ENCODE peak calls at places on chromosomes 1 and 21, in five cellular contexts. B, J, M, T and K are unnamed samples.

GRCh38 chr1:15501208-15502032 is 22.6 kb downstream of the CASP9 start:
- DNase-seq in T (peak), M (peak), B (no peak), J (peak), K (peak)

GRCh38 chr1:2972879-2973575 is 48.2 kb upstream of the ACTRT2 start:
- DNase-seq in T (peak), M (no peak), J (peak), B (no peak), K (no peak)

GRCh38 chr1:24318988-24319863 is at the start of gene GRHL3:
- DNase-seq in M (peak), J (peak), B (no peak), T (no peak), K (no peak)

GRCh38 chr1:41874350-41874749 is 44.4 kb downstream of the HIVEP3 start:
- DNase-seq in M (no peak), J (no peak), T (no peak), B (no peak), K (no peak)

GRCh38 chr1:53276902-53277281 is 38.6 kb upstream of the MAGOH start:
- DNase-seq in B (no peak), J (peak), M (no peak), T (no peak), K (no peak)

GRCh38 chr21:45153358-45154318 is 79.3 kb downstream of the ADARB1 start:
- DNase-seq in J (no peak), T (no peak), B (no peak), M (no peak), K (no peak)

GRCh38 chr1:45266151-45266801 is 59.9 kb upstream of the ZSWIM5 start:
- DNase-seq in B (no peak), T (no peak), M (no peak), J (no peak), K (no peak)

GRCh38 chr1:227926896-227927885 is 20.5 kb downstream of the WNT9A start:
- DNase-seq in M (no peak), B (no peak), T (no peak), J (no peak), K (no peak)

GRCh38 chr1:206953126-206953525 is 6.9 kb upstream of the PIGR start:
- DNase-seq in B (no peak), J (no peak), T (no peak), M (no peak), K (no peak)

GRCh38 chr1:186295980-186296379 is 79.1 kb downstream of the TPR start:
- DNase-seq in M (no peak), J (no peak), T (no peak), B (no peak), K (no peak)

GRCh38 chr1:227885135-227885647 is 62.5 kb downstream of the WNT9A start:
- DNase-seq in T (peak), M (no peak), J (peak), B (no peak), K (no peak)

GRCh38 chr1:110106013-110106941 is 6.0 kb upstream of the UBL4B start:
- DNase-seq in J (peak), T (peak), B (peak), M (peak), K (peak)

GRCh38 chr1:86860020-86860419 is 53.9 kb downstream of the SELENOF start:
- DNase-seq in J (no peak), M (no peak), B (no peak), T (no peak), K (no peak)

GRCh38 chr21:41418956-41419680 is 6.9 kb upstream of the MX1 start:
- DNase-seq in J (no peak), M (no peak), T (no peak), B (no peak), K (no peak)

GRCh38 chr21:41508415-41509205 is 652 bp upstream of the TMPRSS2 start:
- DNase-seq in M (no peak), T (no peak), B (no peak), J (no peak), K (no peak)

GRCh38 chr21:42238185-42238934 is 19.4 kb downstream of the ABCG1 start:
- DNase-seq in T (no peak), B (peak), J (no peak), M (no peak), K (no peak)

GRCh38 chr1:240831191-240831631 is 219.3 kb upstream of the GREM2 start:
- DNase-seq in T (no peak), J (no peak), B (no peak), M (no peak), K (no peak)

GRCh38 chr1:157363660-157364140 is 188.6 kb downstream of the FCRL5 start:
- DNase-seq in M (no peak), J (no peak), B (no peak), T (no peak), K (no peak)

GRCh38 chr1:38050397-38051141 is 4.0 kb upstream of the POU3F1 start:
- DNase-seq in B (no peak), J (no peak), T (no peak), M (no peak), K (peak)
- TF ChIP-seq CTCF in B (no peak), J (no peak), T (no peak), M (no peak), K (no peak)

GRCh38 chr1:64550946-64551345 is 81.0 kb downstream of the CACHD1 start:
- DNase-seq in T (no peak), J (no peak), M (no peak), B (no peak), K (no peak)

GRCh38 chr1:64550505-64550904 is 80.6 kb downstream of the CACHD1 start:
- DNase-seq in T (no peak), J (no peak), M (no peak), B (no peak), K (no peak)

GRCh38 chr1:64555947-64556346 is 86.0 kb downstream of the CACHD1 start:
- DNase-seq in J (no peak), B (no peak), T (no peak), M (no peak), K (no peak)

GRCh38 chr1:64549464-64550239 is 79.7 kb downstream of the CACHD1 start:
- DNase-seq in J (no peak), M (no peak), T (no peak), B (no peak), K (no peak)

GRCh38 chr1:64553285-64553684 is 83.4 kb downstream of the CACHD1 start:
- DNase-seq in M (no peak), J (no peak), B (no peak), T (no peak), K (no peak)
- TF ChIP-seq CTCF in M (no peak), J (peak), B (no peak), T (no peak), K (no peak)

DNA sequence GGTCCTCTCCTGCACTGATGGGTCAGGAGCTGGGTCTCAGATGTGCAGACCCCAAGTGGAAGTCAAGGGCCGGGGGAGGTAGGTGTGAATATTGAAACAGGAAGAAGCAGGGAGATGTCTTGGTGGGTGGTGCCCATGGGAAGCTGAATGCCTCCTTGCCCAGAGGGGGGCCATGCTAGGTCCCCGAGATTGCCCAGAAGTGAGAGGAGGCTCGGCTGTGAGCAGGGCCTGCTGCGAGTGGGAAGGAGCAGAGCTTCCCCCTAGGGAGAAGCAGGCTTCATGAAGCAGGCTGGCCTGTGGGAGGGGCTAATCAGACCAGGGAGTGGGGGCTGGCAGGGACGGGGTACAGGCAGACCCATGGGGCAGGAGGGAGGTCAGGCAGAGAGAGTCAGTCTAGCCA is 87.6 kb downstream of the ACTL8 start:
- DNase-seq in M (no peak), T (no peak), B (no peak), J (peak), K (no peak)
- TF ChIP-seq CTCF in M (no peak), T (no peak), B (no peak), J (no peak), K (no peak)

DNA sequence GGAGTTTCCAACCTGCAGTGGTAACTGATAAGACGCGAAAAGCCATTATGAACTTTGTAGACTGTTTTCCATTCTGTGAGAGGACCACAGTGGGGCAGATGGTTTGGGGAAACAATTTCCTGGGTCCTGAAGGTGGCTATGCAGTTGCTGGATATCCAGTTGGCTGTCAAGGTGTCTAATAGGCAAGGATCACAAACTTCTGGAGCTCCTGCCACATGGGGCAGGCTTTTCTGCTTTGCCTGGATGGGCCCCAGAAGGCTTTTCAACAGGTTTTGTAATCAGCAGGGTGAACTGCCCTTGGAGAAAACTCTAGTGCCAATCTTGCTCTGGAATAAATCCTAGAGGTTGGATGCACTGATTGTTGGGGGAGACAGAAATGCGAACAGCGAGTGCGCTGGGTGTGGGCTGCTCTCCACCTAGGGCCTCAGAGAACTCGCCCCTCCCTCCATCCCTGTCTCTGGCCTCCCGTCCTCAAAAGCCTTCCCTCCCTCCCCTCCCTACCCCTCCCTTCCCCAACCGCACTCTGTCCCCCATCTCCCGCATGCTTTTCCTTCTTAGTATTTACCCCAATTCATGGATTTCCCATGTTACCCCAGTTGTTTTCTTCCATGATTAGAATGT is 210.3 kb upstream of the USP24 start:
- DNase-seq in J (no peak), B (no peak), T (no peak), M (no peak), K (no peak)
- TF ChIP-seq CTCF in J (no peak), B (no peak), T (no peak), M (no peak), K (no peak)

GRCh38 chr1:19799233-19799876 is 361 bp downstream of the TMCO4 start:
- DNase-seq in J (peak), T (no peak), B (peak), M (peak), K (peak)
- TF ChIP-seq CTCF in J (peak), T (no peak), B (peak), M (peak), K (peak)

GRCh38 chr1:195608883-195609282 is 999.4 kb downstream of the KCNT2 start:
- DNase-seq in B (no peak), J (no peak), M (no peak), T (no peak), K (no peak)
- TF ChIP-seq CTCF in B (no peak), J (no peak), M (peak), T (no peak), K (peak)

DNA sequence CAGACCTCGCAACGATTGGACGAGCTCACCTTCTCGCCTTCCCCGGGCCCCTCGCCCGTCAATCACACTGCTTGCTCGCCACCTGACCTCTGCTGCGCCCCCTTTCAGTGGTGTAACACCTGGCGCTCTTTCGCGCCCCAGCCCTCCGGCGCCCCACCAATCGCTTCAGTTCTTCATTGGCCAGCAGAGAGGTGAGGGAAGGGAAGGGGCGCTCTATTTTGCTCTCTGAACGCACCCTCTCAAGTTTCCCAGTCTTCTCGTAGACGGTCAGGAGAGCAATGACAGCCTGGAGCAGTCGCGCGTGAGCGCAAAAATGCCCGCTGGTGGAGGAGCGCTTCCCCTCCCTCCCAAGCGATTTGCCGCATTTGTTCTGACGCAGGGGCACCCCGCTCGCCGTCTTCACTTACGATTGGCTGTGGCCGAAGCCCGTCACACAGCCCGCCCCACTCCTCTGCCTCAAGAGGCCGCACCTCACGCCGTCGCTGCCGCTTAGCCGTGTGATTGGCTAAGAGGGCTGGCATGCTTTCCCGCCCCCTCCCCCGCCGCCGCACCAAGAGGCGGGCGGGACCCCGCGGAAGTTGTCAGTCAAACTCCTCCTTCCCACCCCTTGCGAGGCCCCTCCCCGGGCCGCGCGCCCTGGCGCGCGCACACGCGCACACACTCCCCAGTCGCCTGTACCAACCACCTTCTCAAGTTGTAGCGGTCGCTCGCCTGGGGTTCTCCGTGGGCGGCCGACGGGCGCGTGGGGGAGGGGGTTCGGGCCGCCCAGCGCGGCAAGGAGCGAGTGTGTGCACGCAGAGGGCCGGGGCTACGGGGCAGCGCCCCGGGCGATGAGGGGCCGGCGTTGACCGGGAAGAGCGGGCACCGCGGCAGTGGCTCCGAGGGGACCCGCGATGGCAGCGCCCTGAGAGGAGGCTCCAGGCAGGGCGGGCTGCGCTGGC is at the start of gene PPP2R5A:
- DNase-seq in J (peak), T (peak), M (peak), B (peak), K (peak)
- TF ChIP-seq CTCF in J (peak), T (peak), M (peak), B (no peak), K (peak)

GRCh38 chr1:115461526-115461925 is 123.5 kb upstream of the NGF start:
- DNase-seq in J (no peak), M (no peak), B (no peak), T (no peak), K (no peak)

GRCh38 chr1:115462677-115463076 is 124.6 kb upstream of the NGF start:
- DNase-seq in J (no peak), M (no peak), B (no peak), T (no peak), K (no peak)

GRCh38 chr1:115465802-115466363 is 127.8 kb upstream of the NGF start:
- DNase-seq in T (no peak), M (no peak), B (no peak), J (no peak), K (no peak)

GRCh38 chr1:115466433-115466832 is 128.4 kb upstream of the NGF start:
- DNase-seq in M (no peak), B (no peak), J (no peak), T (no peak), K (no peak)

DNA sequence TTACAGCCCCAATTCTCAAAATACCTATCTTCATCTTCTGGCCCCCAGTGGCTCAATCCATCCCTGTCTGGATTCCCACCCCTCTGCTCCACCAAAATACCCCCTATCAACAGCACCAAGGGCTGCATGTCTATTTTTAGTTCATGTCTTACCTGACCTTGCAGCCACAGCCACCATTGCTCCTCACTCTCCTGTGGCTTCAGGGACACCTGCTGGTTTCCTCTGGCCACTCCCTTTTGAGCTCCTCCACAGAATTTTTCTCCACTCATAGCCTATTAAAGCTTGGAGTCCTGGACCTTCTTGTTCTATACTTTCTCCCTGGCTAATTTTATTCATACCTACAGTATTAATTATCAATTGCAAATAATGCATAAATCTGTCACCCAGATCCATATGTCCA is 125.3 kb upstream of the NGF start:
- DNase-seq in M (no peak), T (no peak), B (no peak), J (no peak), K (no peak)
- TF ChIP-seq CTCF in M (peak), T (no peak), B (no peak), J (no peak), K (no peak)

GRCh38 chr1:218658294-218658693 is 313.2 kb downstream of the TGFB2 start:
- DNase-seq in T (no peak), J (no peak), M (no peak), B (no peak), K (no peak)
- TF ChIP-seq CTCF in T (no peak), J (no peak), M (no peak), B (no peak), K (no peak)

GRCh38 chr21:26032263-26032662 is 138.3 kb downstream of the APP start:
- DNase-seq in J (no peak), M (no peak), B (no peak), T (no peak), K (no peak)
- TF ChIP-seq CTCF in J (no peak), M (no peak), B (no peak), T (no peak), K (no peak)